ENCODE peak calls at places on chromosomes 4 and X, in seven cellular contexts. U is WERI-Rb-1, J is endodermal cell, N is astrocyte, R is HL-60, Q is AG10803, M is epithelial cell of esophagus. Y is an unnamed sample.

GRCh38 chr4:183082053-183082452 is 17.0 kb upstream of the WWC2 start:
- DNase-seq in M (peak; percentile 19), R (no peak), N (no peak), Q (no peak), U (no peak), J (no peak), Y (no peak)

GRCh38 chrX:100447563-100448397 is 37.7 kb upstream of the PCDH19 start:
- DNase-seq in Q (peak; percentile 3), M (peak; percentile 22), J (peak; percentile 85), N (no peak), R (peak; percentile 4), U (peak; percentile 39), Y (peak; percentile 36)

GRCh38 chrX:102985182-102985581 is 48.1 kb downstream of the RAB40AL start:
- DNase-seq in Q (peak; percentile 11), R (peak; percentile 97), U (no peak), N (no peak), M (no peak), J (no peak), Y (no peak)

GRCh38 chrX:115344885-115345653 is 55.6 kb downstream of the LUZP4 start:
- DNase-seq in R (no peak), N (peak; percentile 95), Q (peak; percentile 96), M (peak; percentile 92), U (peak; percentile 43), J (peak; percentile 83), Y (peak; percentile 97)

GRCh38 chr4:84579410-84579791 is 3.5 kb upstream of the CDS1 start:
- DNase-seq in U (no peak), Q (no peak), N (no peak), R (no peak), M (no peak), J (peak; percentile 84), Y (no peak)

GRCh38 chrX:97332963-97333362 is 449.3 kb downstream of the RPA4 start:
- DNase-seq in M (no peak), J (no peak), N (peak; percentile 8), Q (peak; percentile 40), U (no peak), R (no peak), Y (peak; percentile 17)

GRCh38 chr4:13762126-13762525 is 134.6 kb upstream of the BOD1L1 start:
- DNase-seq in R (no peak), J (no peak), Q (no peak), M (peak; percentile 64), U (no peak), N (no peak), Y (peak; percentile 3)

GRCh38 chr4:149264093-149264733 is 551.4 kb downstream of the IQCM start:
- DNase-seq in U (peak; percentile 63), Q (peak; percentile 67), N (peak; percentile 39), J (peak; percentile 75), M (peak; percentile 72), R (peak; percentile 23), Y (peak; percentile 73)

GRCh38 chrX:69232945-69233344 is 67.7 kb upstream of the PJA1 start:
- DNase-seq in N (no peak), M (peak; percentile 61), Q (no peak), U (peak; percentile 37), J (no peak), R (no peak), Y (no peak)

GRCh38 chr4:186570193-186570996 is 15.0 kb upstream of the MTNR1A start:
- DNase-seq in N (peak; percentile 48), M (peak; percentile 62), R (no peak), J (no peak), Q (peak; percentile 49), U (no peak), Y (peak; percentile 85)

GRCh38 chr4:3768842-3769641 is 2.9 kb downstream of the ADRA2C start:
- DNase-seq in N (no peak), R (no peak), Q (no peak), M (no peak), U (no peak), J (no peak), Y (no peak)

GRCh38 chr4:183986645-183987528 is 81.8 kb downstream of the STOX2 start:
- DNase-seq in U (no peak), M (no peak), R (no peak), J (peak; percentile 59), N (no peak), Q (no peak), Y (no peak)

GRCh38 chrX:40266490-40267333 is 169.0 kb upstream of the BCOR start:
- DNase-seq in U (peak; percentile 81), M (peak; percentile 56), Q (peak; percentile 59), N (peak; percentile 36), R (peak; percentile 55), J (peak; percentile 94), Y (peak; percentile 66)

GRCh38 chr4:11271263-11271662 is 157.4 kb downstream of the HS3ST1 start:
- DNase-seq in J (no peak), Q (no peak), M (no peak), U (no peak), R (no peak), N (no peak), Y (no peak)

GRCh38 chr4:149823770-149824221 is 8.2 kb upstream of the IQCM start:
- DNase-seq in U (no peak), R (no peak), Q (peak; percentile 94), M (peak; percentile 86), N (peak; percentile 87), J (no peak), Y (peak; percentile 61)

GRCh38 chr4:127188847-127189246 is 443.9 kb upstream of the INTU start:
- DNase-seq in N (peak; percentile 4), U (peak; percentile 18), M (peak; percentile 26), R (peak; percentile 4), J (peak; percentile 48), Q (no peak), Y (peak; percentile 12)

GRCh38 chrX:17355976-17356375 is 19.0 kb upstream of the NHS start:
- DNase-seq in M (no peak), J (no peak), R (no peak), N (no peak), U (no peak), Q (no peak), Y (no peak)

GRCh38 chrX:17359500-17359899 is 15.5 kb upstream of the NHS start:
- DNase-seq in J (no peak), M (peak; percentile 31), R (no peak), U (no peak), N (peak; percentile 53), Q (peak; percentile 17), Y (no peak)

GRCh38 chrX:17361620-17362019 is 13.4 kb upstream of the NHS start:
- DNase-seq in J (peak; percentile 84), R (peak; percentile 16), N (no peak), M (no peak), U (peak; percentile 49), Q (no peak), Y (no peak)
- TF ChIP-seq CTCF in J (peak; percentile 82), R (no peak), N (peak; percentile 7), M (no peak), U (peak; percentile 60), Q (peak; percentile 16), Y (peak; percentile 6)

GRCh38 chr4:1032861-1033260 is 21.4 kb downstream of the FGFRL1 start:
- DNase-seq in U (no peak), Q (no peak), J (no peak), M (no peak), N (no peak), R (no peak), Y (no peak)

GRCh38 chr4:1031956-1032795 is 20.8 kb downstream of the FGFRL1 start:
- DNase-seq in M (peak; percentile 30), R (no peak), Q (no peak), N (no peak), J (peak; percentile 61), U (no peak), Y (no peak)

GRCh38 chr4:1036095-1036494 is 24.7 kb downstream of the FGFRL1 start:
- DNase-seq in R (no peak), Q (no peak), N (no peak), J (no peak), U (no peak), M (no peak), Y (no peak)

GRCh38 chr4:1035510-1035909 is 24.1 kb downstream of the FGFRL1 start:
- DNase-seq in N (no peak), R (no peak), Q (peak; percentile 27), J (no peak), M (no peak), U (no peak), Y (no peak)

DNA sequence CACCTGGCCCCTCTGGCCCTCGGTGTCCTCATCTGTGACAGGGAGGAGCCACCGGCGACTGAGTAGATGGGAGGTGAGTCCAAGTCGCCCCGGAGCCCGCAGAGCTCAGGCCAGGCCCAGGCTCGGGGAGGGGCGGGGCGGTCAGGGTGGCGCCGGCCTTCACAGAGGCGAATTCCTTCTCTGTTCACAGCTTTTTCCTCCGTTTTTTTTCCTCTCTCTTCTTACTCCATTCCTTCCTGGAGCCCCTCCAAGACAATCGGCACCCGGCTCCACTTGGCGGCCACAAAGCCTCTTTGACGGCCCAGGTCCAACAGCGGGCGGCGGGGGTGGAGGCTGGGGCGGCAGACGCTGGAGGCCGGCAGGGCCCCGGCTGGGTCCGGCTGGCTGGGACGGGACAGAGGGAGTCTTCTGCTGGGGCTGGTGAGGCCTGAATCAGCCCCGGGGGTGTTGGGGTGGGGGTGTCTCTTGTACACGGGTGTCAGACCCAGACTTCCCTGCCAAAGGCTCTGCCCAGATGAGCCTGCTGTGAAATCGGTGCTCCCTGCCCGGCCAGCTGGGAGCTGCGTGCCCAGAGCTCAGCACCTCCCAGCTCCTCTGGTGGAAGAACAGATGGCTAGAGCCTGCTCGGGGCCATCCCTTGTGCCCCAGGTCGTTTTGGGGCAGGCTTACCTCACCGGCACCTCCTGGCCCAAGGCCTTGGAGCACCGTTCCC is 22.6 kb downstream of the FGFRL1 start:
- DNase-seq in U (peak; percentile 84), J (peak; percentile 53), N (peak; percentile 66), M (no peak), R (no peak), Q (peak; percentile 84), Y (peak; percentile 72)
- TF ChIP-seq CTCF in U (no peak), J (no peak), N (no peak), M (no peak), R (no peak), Q (no peak), Y (no peak)

DNA sequence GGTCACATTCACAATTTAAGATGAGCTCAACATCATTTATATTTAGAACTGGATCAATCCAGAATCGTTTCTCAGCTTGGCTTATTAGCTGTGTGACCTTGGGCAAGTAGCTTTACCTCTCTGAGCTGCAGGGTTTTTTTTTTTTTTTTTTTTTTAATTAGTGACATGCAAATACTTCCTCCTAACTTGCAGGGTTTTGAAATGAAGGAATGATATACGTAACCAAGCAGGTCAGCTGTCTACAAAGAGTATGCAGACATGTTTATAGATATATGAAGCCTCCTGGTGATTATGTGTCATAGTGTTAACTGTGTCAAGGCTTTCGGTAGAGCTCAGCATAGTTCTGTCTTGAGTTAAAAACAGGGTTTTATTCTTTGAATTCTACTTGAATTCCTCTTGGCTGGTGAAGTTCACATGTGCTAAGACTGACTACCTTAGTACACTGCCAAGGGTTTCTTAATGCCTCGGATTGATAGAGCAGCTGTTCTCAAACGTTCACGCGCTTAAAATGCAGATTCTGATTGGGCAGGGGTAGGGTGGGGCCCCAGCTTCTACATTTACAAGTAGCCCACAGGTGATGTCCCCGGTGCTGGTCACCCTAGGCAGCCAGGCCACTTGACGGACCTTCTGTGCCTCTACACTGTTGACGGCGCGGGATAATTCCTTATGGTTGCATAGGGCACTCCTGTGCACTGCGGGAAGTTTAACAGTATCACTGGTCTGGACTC is 645 bp upstream of the STS start:
- DNase-seq in U (peak; percentile 28), J (no peak), Q (no peak), M (peak; percentile 11), N (no peak), R (peak; percentile 34), Y (no peak)
- TF ChIP-seq CTCF in U (no peak), J (no peak), Q (no peak), M (no peak), N (no peak), R (no peak), Y (no peak)

DNA sequence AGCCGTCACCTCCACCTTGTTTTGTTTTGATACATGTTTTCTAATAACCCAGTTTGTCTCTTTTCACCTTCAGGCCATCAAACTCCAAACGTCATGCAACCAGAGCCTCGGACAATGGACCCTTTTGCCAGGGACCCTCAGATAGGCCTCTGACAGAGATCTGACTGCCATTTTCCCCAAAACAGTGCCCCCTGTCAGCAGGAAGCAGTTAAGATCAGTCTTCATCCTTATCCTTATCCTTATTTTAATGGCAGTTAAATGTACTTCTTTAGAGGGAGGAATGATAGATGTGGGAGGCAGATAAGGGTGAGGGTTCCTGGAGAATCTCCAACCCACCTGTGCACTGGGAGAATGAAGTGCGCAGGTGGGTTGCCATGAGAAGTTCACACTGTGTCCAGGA is 135.7 kb downstream of the ANAPC10 start:
- DNase-seq in R (no peak), J (peak; percentile 47), U (no peak), M (no peak), Q (no peak), N (no peak), Y (no peak)
- TF ChIP-seq CTCF in R (no peak), J (peak; percentile 61), U (no peak), M (no peak), Q (no peak), N (no peak), Y (no peak)